ENCODE peak calls at places on chromosomes 7 and 10, in seven cellular contexts. T, M, N, E, B, V and I are unnamed samples.

GRCh38 chr7:115340828-115341227 is 418.9 kb downstream of the MDFIC start:
- DNase-seq in M (no peak), T (no peak), V (no peak), E (no peak), N (no peak), B (no peak), I (no peak)

GRCh38 chr10:15155978-15156377 is 12.5 kb downstream of the NMT2 start:
- DNase-seq in V (no peak), T (no peak), B (no peak), E (no peak), M (no peak), N (no peak), I (no peak)

GRCh38 chr7:43148161-43148731 is 35.8 kb downstream of the HECW1 start:
- DNase-seq in N (no peak), E (no peak), T (no peak), V (no peak), M (no peak), B (no peak), I (no peak)

GRCh38 chr10:16986406-16987128 is 143.0 kb downstream of the CUBN start:
- DNase-seq in M (no peak), T (no peak), B (no peak), E (no peak), N (no peak), V (no peak), I (no peak)

GRCh38 chr10:32795598-32796183 is 162.3 kb downstream of the ITGB1 start:
- DNase-seq in M (no peak), T (no peak), N (peak), V (no peak), B (peak), E (no peak), I (no peak)

GRCh38 chr7:18458830-18459229 is 36.7 kb upstream of the HDAC9 start:
- DNase-seq in V (no peak), E (no peak), B (no peak), N (no peak), M (no peak), T (no peak), I (no peak)

GRCh38 chr7:56483861-56484550 is 367.8 kb upstream of the NUPR2 start:
- DNase-seq in E (no peak), N (no peak), V (no peak), T (no peak), M (no peak), B (no peak), I (no peak)

GRCh38 chr10:13001041-13001886 is at the start of gene CCDC3:
- DNase-seq in T (no peak), E (no peak), V (peak), B (peak), M (peak), N (peak), I (peak)

GRCh38 chr10:18571076-18571475 is 80.3 kb downstream of the NSUN6 start:
- DNase-seq in N (no peak), M (no peak), V (no peak), T (no peak), E (no peak), B (no peak), I (no peak)

GRCh38 chr7:30928254-30928872 is 16.7 kb downstream of the AQP1 start:
- DNase-seq in T (peak), M (peak), E (no peak), B (no peak), N (peak), V (no peak), I (no peak)

GRCh38 chr7:148334959-148335577 is 255.5 kb upstream of the C7orf33 start:
- DNase-seq in E (no peak), N (no peak), T (no peak), V (no peak), M (no peak), B (no peak), I (no peak)

GRCh38 chr10:130333185-130333584 is 197.0 kb downstream of the GLRX3 start:
- DNase-seq in T (no peak), N (no peak), E (no peak), B (no peak), M (no peak), V (no peak), I (no peak)

GRCh38 chr10:19728376-19728775 is 87.9 kb upstream of the PLXDC2 start:
- DNase-seq in M (no peak), N (no peak), T (no peak), E (no peak), V (no peak), B (no peak), I (no peak)

GRCh38 chr10:117503170-117503885 is 39.2 kb upstream of the EMX2 start:
- DNase-seq in B (no peak), V (peak), N (no peak), T (peak), E (no peak), M (no peak), I (no peak)

GRCh38 chr10:124688889-124689670 is 55.1 kb downstream of the FAM53B start:
- DNase-seq in T (no peak), N (no peak), M (no peak), E (no peak), V (no peak), B (peak), I (no peak)

GRCh38 chr7:88337556-88337955 is 30.9 kb upstream of the STEAP4 start:
- DNase-seq in E (no peak), V (no peak), B (no peak), N (no peak), M (no peak), T (no peak), I (no peak)

GRCh38 chr7:98619450-98620321 is 2.6 kb downstream of the NPTX2 start:
- DNase-seq in M (no peak), E (no peak), B (no peak), V (no peak), T (no peak), N (no peak), I (no peak)

GRCh38 chr10:128596906-128597305 is 470.7 kb upstream of the MKI67 start:
- DNase-seq in T (no peak), B (no peak), M (peak), V (no peak), N (peak), E (no peak), I (no peak)

GRCh38 chr10:35495521-35496238 is 109.5 kb upstream of the GJD4 start:
- DNase-seq in T (no peak), E (no peak), V (no peak), N (no peak), M (no peak), B (no peak), I (no peak)

GRCh38 chr10:124632064-124632531 is 112.1 kb downstream of the FAM53B start:
- DNase-seq in V (no peak), N (no peak), B (peak), T (peak), E (peak), M (no peak), I (no peak)

GRCh38 chr10:110568055-110568735 is 700 bp downstream of the SMC3 start:
- DNase-seq in M (peak), V (peak), T (no peak), B (peak), N (peak), E (peak), I (no peak)

GRCh38 chr10:91410638-91411367 is 659 bp downstream of the HECTD2 start:
- DNase-seq in N (peak), E (peak), T (no peak), B (peak), V (no peak), M (peak), I (no peak)

GRCh38 chr10:23405540-23405939 is 33.3 kb upstream of the OTUD1 start:
- DNase-seq in N (no peak), E (no peak), V (no peak), T (no peak), B (no peak), M (no peak), I (no peak)

GRCh38 chr7:31002256-31002655 is 38.5 kb downstream of the GHRHR start:
- DNase-seq in M (no peak), E (no peak), N (no peak), V (no peak), B (no peak), T (no peak), I (no peak)

GRCh38 chr7:44094796-44095592 is 9.2 kb upstream of the AEBP1 start:
- DNase-seq in B (no peak), E (no peak), V (no peak), M (no peak), T (no peak), N (no peak), I (no peak)

GRCh38 chr7:158246272-158246959 is 341.2 kb downstream of the PTPRN2 start:
- DNase-seq in T (no peak), B (no peak), M (no peak), E (no peak), V (no peak), N (no peak), I (no peak)

GRCh38 chr7:40649247-40649646 is 514.4 kb downstream of the SUGCT start:
- DNase-seq in M (no peak), N (no peak), V (no peak), T (no peak), B (no peak), E (no peak), I (no peak)

GRCh38 chr10:104109908-104110662 is 11.9 kb upstream of the SFR1 start:
- DNase-seq in T (no peak), B (no peak), V (no peak), E (no peak), M (no peak), N (no peak), I (no peak)

GRCh38 chr10:116316533-116316932 is 7.7 kb upstream of the CCDC172 start:
- DNase-seq in V (no peak), E (no peak), B (no peak), N (no peak), M (no peak), T (no peak), I (no peak)

GRCh38 chr10:44745920-44746319 is 165.2 kb upstream of the TMEM72 start:
- DNase-seq in M (no peak), V (no peak), E (no peak), B (no peak), N (no peak), T (no peak), I (no peak)
- TF ChIP-seq CTCF in M (no peak), V (no peak), E (no peak), B (no peak), N (no peak), T (no peak), I (no peak)

DNA sequence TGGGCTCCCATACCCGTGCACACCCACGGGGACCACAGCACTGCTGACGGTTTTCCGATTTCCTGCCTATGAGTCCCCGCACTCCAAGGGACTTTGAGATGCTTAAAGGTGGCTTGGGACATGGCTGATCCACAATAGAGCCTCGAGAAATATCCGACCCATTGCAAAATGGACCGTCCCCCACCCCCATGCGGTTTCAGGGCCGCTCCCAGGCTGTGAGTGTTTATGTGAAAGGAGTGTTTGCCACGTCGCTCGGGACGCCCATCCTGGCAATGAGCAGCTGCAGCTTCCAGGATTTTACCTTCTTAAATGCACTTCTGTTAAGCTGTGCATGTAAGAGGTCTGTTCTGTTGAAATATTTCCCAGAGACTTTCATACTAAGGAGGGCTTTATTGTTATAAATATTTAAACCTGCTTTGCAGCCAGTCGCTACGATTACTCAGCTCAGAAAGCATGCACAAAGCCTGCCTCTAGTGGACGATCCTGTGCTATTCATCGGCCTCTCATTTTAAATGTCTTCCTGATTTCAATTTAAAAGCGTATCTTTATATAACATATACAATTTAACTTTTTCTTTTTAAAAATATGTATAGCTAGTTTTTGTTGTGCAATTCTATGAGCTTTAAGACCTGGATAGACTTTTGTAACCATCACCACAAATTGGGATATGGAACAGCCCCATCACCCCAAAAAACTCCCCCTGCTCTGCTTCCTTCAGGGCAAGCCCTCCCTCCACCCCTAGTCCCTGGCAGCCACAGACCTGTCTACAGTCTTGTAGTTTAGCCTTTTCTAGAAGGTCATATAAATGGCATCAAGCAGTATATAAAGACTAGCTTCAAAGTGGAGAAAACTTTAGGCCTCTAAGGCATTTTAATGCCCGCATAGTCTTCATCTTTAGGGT is 418.3 kb downstream of the PAXIP1 start:
- DNase-seq in V (no peak), B (no peak), E (no peak), M (no peak), T (no peak), N (peak), I (no peak)
- TF ChIP-seq CTCF in V (peak), B (no peak), E (no peak), M (no peak), T (peak), N (no peak), I (peak)

GRCh38 chr7:4765776-4766490 is 9.5 kb upstream of the AP5Z1 start:
- DNase-seq in E (no peak), T (no peak), N (no peak), B (no peak), M (no peak), V (no peak), I (no peak)
- TF ChIP-seq CTCF in E (peak), T (no peak), N (no peak), B (no peak), M (no peak), V (peak), I (peak)

DNA sequence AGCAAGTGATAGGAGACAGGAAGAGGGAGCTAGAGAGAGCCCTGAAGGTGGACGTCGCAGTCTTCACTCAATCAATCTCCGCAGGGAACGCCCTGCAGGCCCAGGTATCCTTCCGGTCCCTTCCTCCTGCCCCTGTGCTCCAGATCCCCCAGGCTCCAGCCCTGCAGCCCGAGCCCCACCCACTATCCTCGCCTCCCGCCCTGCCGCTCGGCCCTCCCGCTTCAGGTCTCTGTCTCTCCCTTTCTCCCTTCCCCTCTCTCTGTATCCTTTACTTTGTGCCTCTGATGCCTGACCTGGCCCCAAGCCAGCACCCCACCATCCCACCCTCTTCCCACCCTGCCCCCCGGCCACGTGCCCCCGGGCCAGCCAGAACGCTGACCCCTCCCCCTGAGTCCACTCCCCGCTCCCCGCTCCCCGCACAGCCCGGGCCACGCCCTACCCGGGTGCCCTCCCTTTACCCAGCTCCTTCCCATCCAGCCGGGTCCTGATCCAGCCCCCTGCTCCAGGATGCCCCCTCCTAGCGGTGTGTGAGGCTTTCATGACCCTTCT is 127.7 kb downstream of the UBE2H start:
- DNase-seq in T (peak), E (no peak), V (peak), B (peak), N (peak), M (peak), I (peak)
- TF ChIP-seq CTCF in T (peak), E (no peak), V (no peak), B (no peak), N (no peak), M (no peak), I (peak)